ENCODE peak calls at places on chromosomes 3 and 15, in nine cellular contexts. T is iPS DF 6.9; N is HuH-7; F is HL-60; P is cortex of kidney; D is nephron progenitor cell; V is activated CD8-positive, alpha-beta memory T cell treated with anti-CD3 and anti-CD28 coated beads, Interleukin-2, amount 10 ng/mL, durations not matched to agents 7 days and 5 days; C is iris pigment epithelial cell; M is stomach. H is an unnamed sample.

GRCh38 chr3:35383719-35384555 is 255.4 kb upstream of the ARPP21 start:
- DNase-seq in T (no peak), N (no peak), F (no peak), P (no peak), D (no peak), V (no peak), C (peak; percentile 41), M (no peak), H (peak; percentile 39)

GRCh38 chr15:92831459-92832229 is 68.5 kb upstream of the CHD2 start:
- DNase-seq in T (peak; percentile 92), N (peak; percentile 90), F (peak; percentile 92), P (no peak), D (peak; percentile 91), V (peak; percentile 96), C (peak; percentile 99), M (peak; percentile 90), H (peak; percentile 93)

GRCh38 chr3:32575451-32575850 is 4.8 kb upstream of the DYNC1LI1 start:
- DNase-seq in T (no peak), N (no peak), F (no peak), P (no peak), D (no peak), V (no peak), C (no peak), M (no peak), H (peak; percentile 45)

GRCh38 chr3:18379647-18380046 is 45.5 kb downstream of the SATB1 start:
- DNase-seq in T (no peak), N (no peak), F (no peak), P (no peak), D (no peak), V (no peak), C (no peak), M (no peak), H (no peak)

GRCh38 chr3:45092132-45093031 is 53.8 kb downstream of the CDCP1 start:
- DNase-seq in T (no peak), N (peak; percentile 65), F (no peak), P (no peak), D (peak; percentile 40), V (no peak), C (peak; percentile 92), M (no peak), H (peak; percentile 15)

GRCh38 chr3:49869525-49870126 is at the start of gene CAMKV:
- DNase-seq in T (no peak), N (peak; percentile 72), F (peak; percentile 46), P (no peak), D (peak; percentile 66), V (no peak), C (no peak), M (no peak), H (peak; percentile 11)

GRCh38 chr15:39118510-39118909 is 462.4 kb upstream of the THBS1 start:
- DNase-seq in T (no peak), N (no peak), F (no peak), P (no peak), D (no peak), V (no peak), C (peak; percentile 74), M (no peak), H (peak; percentile 79)

GRCh38 chr3:197132916-197133530 is 103.4 kb upstream of the MELTF start:
- DNase-seq in T (no peak), N (no peak), F (no peak), P (no peak), D (no peak), V (no peak), C (peak; percentile 34), M (no peak), H (no peak)